ENCODE peak calls at places on chromosome 20, in eight cellular contexts. C, K, M, V, S, B, D and P are unnamed samples.

GRCh38 chr20:34564810-34565209 is 6.3 kb downstream of the MAP1LC3A start:
- DNase-seq in C (no peak), K (no peak), M (no peak), V (no peak), S (no peak), B (no peak), D (no peak), P (no peak)

GRCh38 chr20:15909995-15910394 is 663.3 kb downstream of the KIF16B start:
- DNase-seq in C (no peak), K (no peak), M (no peak), V (no peak), S (no peak), B (no peak), D (no peak), P (no peak)

GRCh38 chr20:38209736-38210405 is 44.8 kb upstream of the TGM2 start:
- DNase-seq in C (no peak), K (no peak), M (no peak), V (no peak), S (peak), B (no peak), D (no peak), P (no peak)

GRCh38 chr20:36320898-36321695 is 15.0 kb downstream of the DLGAP4 start:
- DNase-seq in C (no peak), K (no peak), M (no peak), V (no peak), S (no peak), B (no peak), D (no peak), P (no peak)

GRCh38 chr20:2692036-2692885 is at the start of gene EBF4:
- DNase-seq in C (peak), K (peak), M (no peak), V (peak), S (peak), B (no peak), D (no peak), P (peak)

GRCh38 chr20:33589059-33589458 is 73.1 kb upstream of the C20orf144 start:
- DNase-seq in C (no peak), K (no peak), M (no peak), V (no peak), S (no peak), B (no peak), D (no peak), P (no peak)

GRCh38 chr20:7193681-7194080 is 426.2 kb downstream of the BMP2 start:
- DNase-seq in C (no peak), K (no peak), M (no peak), V (no peak), S (peak), B (no peak), D (no peak), P (no peak)

GRCh38 chr20:19777981-19778380 is 19.9 kb downstream of the RIN2 start:
- DNase-seq in C (no peak), K (no peak), M (no peak), V (no peak), S (no peak), B (no peak), D (no peak), P (no peak)

GRCh38 chr20:48734104-48734749 is 93.6 kb downstream of the PREX1 start:
- DNase-seq in C (no peak), K (no peak), M (no peak), V (no peak), S (peak), B (no peak), D (no peak), P (no peak)

GRCh38 chr20:1844723-1845523 is 50.3 kb upstream of the SIRPA start:
- DNase-seq in C (peak), K (no peak), M (no peak), V (no peak), S (peak), B (peak), D (peak), P (no peak)

GRCh38 chr20:1827974-1828785 is 67.0 kb upstream of the SIRPA start:
- DNase-seq in C (no peak), K (peak), M (no peak), V (no peak), S (no peak), B (no peak), D (no peak), P (no peak)

GRCh38 chr20:31569163-31570020 is 35.7 kb upstream of the ID1 start:
- DNase-seq in C (peak), K (peak), M (peak), V (peak), S (peak), B (peak), D (no peak), P (peak)

GRCh38 chr20:35607003-35607735 is 8.5 kb upstream of the SPAG4 start:
- DNase-seq in C (peak), K (no peak), M (no peak), V (no peak), S (no peak), B (no peak), D (no peak), P (no peak)

GRCh38 chr20:40309731-40310130 is 379.3 kb downstream of the MAFB start:
- DNase-seq in C (no peak), K (no peak), M (no peak), V (no peak), S (no peak), B (no peak), D (no peak), P (no peak)

GRCh38 chr20:10134176-10134575 is 84.5 kb upstream of the SNAP25 start:
- DNase-seq in C (no peak), K (no peak), M (no peak), V (no peak), S (no peak), B (no peak), D (no peak), P (no peak)

GRCh38 chr20:32510601-32511357 is 74.4 kb downstream of the NOL4L start:
- DNase-seq in C (no peak), K (no peak), M (no peak), V (peak), S (no peak), B (no peak), D (no peak), P (peak)

GRCh38 chr20:33803921-33804337 is 7.2 kb upstream of the CHMP4B start:
- DNase-seq in C (no peak), K (no peak), M (no peak), V (no peak), S (peak), B (no peak), D (no peak), P (no peak)

GRCh38 chr20:34062651-34063482 is 49.2 kb downstream of the EIF2S2 start:
- DNase-seq in C (no peak), K (no peak), M (no peak), V (no peak), S (peak), B (no peak), D (no peak), P (no peak)

GRCh38 chr20:31835977-31836852 is 9.2 kb downstream of the FOXS1 start:
- DNase-seq in C (no peak), K (peak), M (no peak), V (no peak), S (peak), B (peak), D (peak), P (no peak)

GRCh38 chr20:62737271-62737761 is 28.7 kb downstream of the NTSR1 start:
- DNase-seq in C (no peak), K (no peak), M (no peak), V (no peak), S (no peak), B (no peak), D (no peak), P (no peak)

GRCh38 chr20:2402271-2402980 is 21.7 kb downstream of the TGM6 start:
- DNase-seq in C (no peak), K (no peak), M (no peak), V (no peak), S (peak), B (peak), D (peak), P (no peak)

GRCh38 chr20:63740501-63741353 is 1.2 kb downstream of the SLC2A4RG start:
- DNase-seq in C (peak), K (peak), M (no peak), V (peak), S (peak), B (peak), D (peak), P (peak)
- TF ChIP-seq CTCF in C (no peak), K (peak), M (no peak), V (peak), S (peak), B (no peak), D (peak), P (no peak)

GRCh38 chr20:17469631-17470030 is 61.5 kb downstream of the BFSP1 start:
- DNase-seq in C (no peak), K (no peak), M (no peak), V (no peak), S (no peak), B (no peak), D (no peak), P (no peak)
- TF ChIP-seq CTCF in C (no peak), K (no peak), M (no peak), V (no peak), S (no peak), B (no peak), D (no peak), P (no peak)

GRCh38 chr20:57351042-57351783 is at the start of gene RAE1:
- DNase-seq in C (peak), K (peak), M (peak), V (peak), S (peak), B (peak), D (peak), P (peak)

GRCh38 chr20:57347393-57347792 is 3.7 kb upstream of the RAE1 start:
- DNase-seq in C (no peak), K (no peak), M (no peak), V (no peak), S (no peak), B (no peak), D (no peak), P (no peak)

GRCh38 chr20:57342829-57343228 is 8.2 kb upstream of the RAE1 start:
- DNase-seq in C (no peak), K (no peak), M (no peak), V (no peak), S (peak), B (no peak), D (no peak), P (no peak)

GRCh38 chr20:57350086-57350710 is 857 bp upstream of the RAE1 start:
- DNase-seq in C (no peak), K (no peak), M (no peak), V (no peak), S (peak), B (no peak), D (no peak), P (no peak)

GRCh38 chr20:57346477-57346876 is 4.6 kb upstream of the RAE1 start:
- DNase-seq in C (peak), K (peak), M (peak), V (peak), S (peak), B (peak), D (peak), P (peak)
- TF ChIP-seq CTCF in C (peak), K (peak), M (peak), V (peak), S (peak), B (peak), D (peak), P (peak)

GRCh38 chr20:59677586-59677985 is 73.2 kb downstream of the PHACTR3 start:
- DNase-seq in C (no peak), K (no peak), M (no peak), V (no peak), S (no peak), B (no peak), D (no peak), P (no peak)

GRCh38 chr20:59678286-59678685 is 73.9 kb downstream of the PHACTR3 start:
- DNase-seq in C (no peak), K (no peak), M (no peak), V (no peak), S (no peak), B (no peak), D (no peak), P (no peak)

GRCh38 chr20:59680148-59680650 is 75.9 kb downstream of the PHACTR3 start:
- DNase-seq in C (no peak), K (no peak), M (no peak), V (no peak), S (no peak), B (no peak), D (no peak), P (no peak)

GRCh38 chr20:59680852-59681251 is 76.5 kb downstream of the PHACTR3 start:
- DNase-seq in C (no peak), K (no peak), M (no peak), V (no peak), S (no peak), B (no peak), D (no peak), P (no peak)

DNA sequence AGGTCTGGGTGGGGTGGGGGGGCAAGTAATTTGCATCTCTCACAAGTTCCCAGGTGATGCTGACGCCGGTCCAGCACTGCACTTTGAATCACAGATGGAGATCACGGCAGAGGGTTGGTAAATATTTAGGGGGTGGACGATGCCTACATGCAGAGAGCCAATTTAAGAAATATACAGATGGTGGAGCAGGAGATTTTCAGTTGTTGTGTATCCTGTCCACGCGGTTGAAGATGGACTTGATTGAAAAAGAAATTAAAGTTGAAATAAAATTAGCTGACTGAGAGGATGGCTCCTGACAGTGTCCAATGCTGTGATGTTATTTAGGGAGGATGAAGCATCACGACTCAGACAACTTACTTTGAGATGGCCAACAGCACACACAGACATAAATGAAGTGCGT is 74.6 kb downstream of the PHACTR3 start:
- DNase-seq in C (no peak), K (no peak), M (no peak), V (no peak), S (no peak), B (no peak), D (no peak), P (no peak)
- TF ChIP-seq CTCF in C (no peak), K (no peak), M (no peak), V (no peak), S (no peak), B (no peak), D (no peak), P (no peak)

GRCh38 chr20:51183443-51183842 is 160.5 kb upstream of the KCNG1 start:
- DNase-seq in C (no peak), K (no peak), M (no peak), V (no peak), S (no peak), B (no peak), D (no peak), P (no peak)
- TF ChIP-seq CTCF in C (no peak), K (no peak), M (no peak), V (no peak), S (no peak), B (no peak), D (no peak), P (no peak)

GRCh38 chr20:54266844-54267243 is 59.0 kb downstream of the PFDN4 start:
- DNase-seq in C (no peak), K (no peak), M (no peak), V (no peak), S (no peak), B (no peak), D (no peak), P (no peak)

GRCh38 chr20:54268941-54269340 is 61.1 kb downstream of the PFDN4 start:
- DNase-seq in C (no peak), K (no peak), M (no peak), V (no peak), S (no peak), B (no peak), D (no peak), P (no peak)

GRCh38 chr20:54267510-54268003 is 59.7 kb downstream of the PFDN4 start:
- DNase-seq in C (no peak), K (no peak), M (no peak), V (no peak), S (peak), B (no peak), D (no peak), P (no peak)

GRCh38 chr20:54260116-54260515 is 52.2 kb downstream of the PFDN4 start:
- DNase-seq in C (no peak), K (no peak), M (no peak), V (no peak), S (no peak), B (no peak), D (no peak), P (no peak)

GRCh38 chr20:54263266-54263665 is 55.4 kb downstream of the PFDN4 start:
- DNase-seq in C (no peak), K (no peak), M (no peak), V (no peak), S (no peak), B (no peak), D (no peak), P (no peak)
- TF ChIP-seq CTCF in C (no peak), K (no peak), M (no peak), V (no peak), S (no peak), B (no peak), D (no peak), P (no peak)

DNA sequence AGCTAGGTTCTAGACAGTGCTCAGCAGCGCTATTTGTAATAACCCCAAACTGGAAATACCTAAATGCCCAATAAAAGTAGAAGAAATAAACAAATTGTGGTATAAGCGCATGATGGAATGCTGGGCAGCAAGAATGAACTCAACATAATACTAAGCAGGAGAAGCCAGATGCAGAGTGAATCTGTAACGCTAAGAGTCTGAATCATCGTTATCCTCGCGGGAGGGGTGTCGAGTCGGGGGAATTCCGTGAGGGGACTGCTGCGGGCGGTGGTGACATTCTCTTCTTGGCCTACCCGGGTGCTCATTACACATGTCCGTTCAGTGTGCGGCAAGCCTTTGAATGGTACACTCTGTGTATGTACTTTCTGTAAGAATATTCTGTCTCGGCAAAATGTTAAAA is 83.7 kb downstream of the SULF2 start:
- DNase-seq in C (no peak), K (no peak), M (no peak), V (no peak), S (peak), B (no peak), D (no peak), P (no peak)
- TF ChIP-seq CTCF in C (no peak), K (no peak), M (no peak), V (no peak), S (no peak), B (no peak), D (no peak), P (no peak)

GRCh38 chr20:44166477-44166876 is 20.5 kb downstream of the JPH2 start:
- DNase-seq in C (no peak), K (no peak), M (no peak), V (no peak), S (peak), B (no peak), D (no peak), P (no peak)
- TF ChIP-seq CTCF in C (no peak), K (no peak), M (no peak), V (no peak), S (no peak), B (no peak), D (no peak), P (no peak)

GRCh38 chr20:18721716-18722115 is 91.9 kb upstream of the SCP2D1 start:
- DNase-seq in C (no peak), K (no peak), M (no peak), V (no peak), S (no peak), B (no peak), D (no peak), P (no peak)

GRCh38 chr20:18715564-18715963 is 98.0 kb upstream of the SCP2D1 start:
- DNase-seq in C (no peak), K (no peak), M (no peak), V (no peak), S (no peak), B (no peak), D (no peak), P (no peak)

GRCh38 chr20:18717062-18717461 is 96.5 kb upstream of the SCP2D1 start:
- DNase-seq in C (no peak), K (no peak), M (no peak), V (no peak), S (no peak), B (no peak), D (no peak), P (no peak)

GRCh38 chr20:18719426-18719825 is 94.2 kb upstream of the SCP2D1 start:
- DNase-seq in C (no peak), K (no peak), M (no peak), V (no peak), S (peak), B (no peak), D (no peak), P (no peak)

GRCh38 chr20:18718129-18718528 is 95.5 kb upstream of the SCP2D1 start:
- DNase-seq in C (no peak), K (no peak), M (no peak), V (no peak), S (no peak), B (no peak), D (no peak), P (no peak)
- TF ChIP-seq CTCF in C (peak), K (no peak), M (no peak), V (peak), S (no peak), B (no peak), D (no peak), P (no peak)